ENCODE peak calls at places on chromosomes 13 and 19, in nine cellular contexts. D is Panc1, U is transverse colon, H is SK-N-MC, Z is stomach, O is GM23338, C is H1, R is breast epithelium, E is suprapubic skin. K is an unnamed sample.

GRCh38 chr13:111304041-111304544 is 16.3 kb upstream of the TEX29 start:
- DNase-seq in O (no peak), U (peak; percentile 14), Z (no peak), H (no peak), C (no peak), R (no peak), E (no peak), D (no peak), K (no peak)

GRCh38 chr13:24842533-24843278 is 78.7 kb downstream of the RNF17 start:
- DNase-seq in U (no peak), R (no peak), E (no peak), C (no peak), O (no peak), H (no peak), Z (no peak), D (no peak), K (no peak)

GRCh38 chr19:13044160-13044853 is 49.0 kb downstream of the NFIX start:
- DNase-seq in Z (no peak), O (no peak), D (no peak), R (no peak), E (no peak), C (no peak), U (no peak), H (no peak), K (no peak)

GRCh38 chr19:44623080-44623479 is 9.7 kb downstream of the IGSF23 start:
- DNase-seq in U (no peak), C (no peak), E (no peak), H (no peak), O (no peak), Z (no peak), D (no peak), R (no peak), K (no peak)

GRCh38 chr13:108944760-108945159 is 315.3 kb downstream of the MYO16 start:
- DNase-seq in R (no peak), U (no peak), E (no peak), H (no peak), O (no peak), D (no peak), Z (no peak), C (no peak), K (no peak)

GRCh38 chr19:3233116-3233515 is 8.7 kb downstream of the CELF5 start:
- DNase-seq in H (no peak), U (no peak), C (no peak), R (no peak), O (no peak), E (no peak), Z (no peak), D (no peak), K (no peak)

GRCh38 chr13:103029798-103030197 is 36.4 kb downstream of the SLC10A2 start:
- DNase-seq in E (no peak), Z (no peak), H (no peak), U (no peak), C (no peak), R (no peak), O (no peak), D (no peak), K (no peak)

GRCh38 chr13:30718661-30719520 is 16.5 kb upstream of the ALOX5AP start:
- DNase-seq in D (peak; percentile 80), E (no peak), C (no peak), U (no peak), R (no peak), O (no peak), H (no peak), Z (no peak), K (no peak)

GRCh38 chr13:52195052-52195837 is 35.8 kb upstream of the NEK3 start:
- DNase-seq in C (peak; percentile 60), H (no peak), Z (peak; percentile 79), R (peak; percentile 50), O (peak; percentile 93), D (peak; percentile 50), E (peak; percentile 90), U (peak; percentile 79), K (peak; percentile 94)

GRCh38 chr19:41785653-41786052 is 10.7 kb upstream of the CEACAM3 start:
- DNase-seq in U (peak; percentile 80), D (no peak), Z (peak; percentile 73), C (peak; percentile 41), O (peak; percentile 93), R (peak; percentile 33), H (peak; percentile 63), E (no peak), K (no peak)

GRCh38 chr13:78881746-78882145 is 222.8 kb upstream of the OBI1 start:
- DNase-seq in Z (no peak), H (no peak), E (no peak), R (no peak), O (no peak), U (no peak), D (no peak), C (no peak), K (no peak)

GRCh38 chr19:48836089-48837017 is at the start of gene HSD17B14:
- DNase-seq in H (no peak), D (no peak), E (peak; percentile 74), C (peak; percentile 64), R (peak; percentile 67), U (peak; percentile 23), Z (no peak), O (peak; percentile 90), K (no peak)
- H3K27ac ChIP-seq in H (no peak within 1 kb of the TSS), D (peak within 1 kb of the TSS; percentile 86), E (peak within 1 kb of the TSS; percentile 71), C (peak within 1 kb of the TSS; percentile 56), R (peak within 1 kb of the TSS; percentile 88), U (peak within 1 kb of the TSS; percentile 70), Z (peak within 1 kb of the TSS; percentile 66), O (peak within 1 kb of the TSS; percentile 91), K (peak within 1 kb of the TSS; percentile 72)

GRCh38 chr19:1107655-1108261 is 4.0 kb downstream of the GPX4 start:
- DNase-seq in O (no peak), U (no peak), C (no peak), H (no peak), D (no peak), E (no peak), R (no peak), Z (no peak), K (no peak)
- TF ChIP-seq POLR2AphosphoS5 in O (no peak), U (no peak), C (peak; percentile 54), H (peak; percentile 29), D (peak; percentile 61), E (no peak), R (no peak), Z (no peak), K (no peak)

DNA sequence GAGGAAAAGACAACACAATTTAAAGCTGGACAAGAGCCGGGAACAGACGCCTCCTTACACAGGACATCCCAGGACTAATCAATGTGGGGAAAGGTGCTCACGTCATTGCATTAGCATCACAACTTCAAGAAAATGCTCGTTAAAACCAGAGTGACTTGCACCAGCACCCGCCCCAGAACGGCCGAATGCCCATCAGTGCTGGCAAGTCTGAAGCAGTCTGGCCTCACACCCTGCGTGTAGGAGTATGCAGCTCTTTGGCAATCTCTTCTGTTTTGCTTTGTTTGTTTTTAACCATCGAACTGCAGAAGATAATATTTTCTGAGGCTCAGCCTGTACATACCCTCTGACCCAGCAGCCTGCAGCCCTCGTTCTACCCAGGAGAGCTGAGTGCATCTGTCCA is 44.8 kb upstream of the LDLR start:
- DNase-seq in C (no peak), Z (no peak), R (no peak), E (no peak), O (no peak), H (no peak), U (no peak), D (no peak), K (no peak)
- H3K27ac ChIP-seq in C (no peak overlapping the region), Z (no peak overlapping the region), R (no peak overlapping the region), E (no peak overlapping the region), O (no peak overlapping the region), H (no peak overlapping the region), U (no peak overlapping the region), D (no peak overlapping the region), K (no peak overlapping the region)

DNA sequence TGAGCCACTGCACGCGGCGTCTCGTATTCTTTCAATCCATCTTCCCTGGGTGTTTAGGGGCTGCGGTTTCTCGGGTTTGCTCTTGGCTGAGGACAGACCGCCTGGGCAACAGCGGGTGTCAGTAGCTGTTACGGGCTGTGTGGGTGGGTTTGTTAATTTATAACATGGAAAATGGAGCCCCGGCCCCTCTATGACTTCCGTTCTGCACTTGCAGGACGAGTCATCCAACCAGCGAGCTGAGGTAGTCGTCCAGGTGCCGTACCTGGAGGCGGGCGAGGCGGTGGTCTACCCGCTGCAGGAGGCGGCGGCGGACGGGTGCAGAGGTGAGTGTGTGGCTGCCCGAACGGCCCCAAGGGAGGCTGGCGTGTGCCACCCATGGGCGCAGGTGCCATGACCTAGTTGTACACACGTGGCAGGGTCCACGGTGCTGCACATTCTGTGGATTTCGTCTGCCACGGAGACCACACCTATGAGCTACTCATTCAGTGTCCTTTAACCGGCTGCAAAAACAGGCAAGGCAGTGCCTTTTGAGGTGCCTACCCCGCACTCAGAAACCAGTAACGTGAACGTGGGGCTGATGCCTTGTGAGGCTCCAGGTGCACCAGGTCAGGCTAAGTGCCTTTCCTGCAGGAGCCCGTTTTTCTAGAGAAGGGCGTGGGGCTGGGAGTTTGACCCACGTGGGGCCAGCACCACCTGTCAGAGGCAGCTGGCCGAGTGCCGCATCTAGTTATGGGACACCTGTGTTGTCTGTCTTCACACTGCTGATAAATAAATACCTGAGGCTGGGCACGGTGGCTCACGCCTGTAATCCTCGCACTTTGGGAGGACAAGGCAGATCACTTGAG is 10.9 kb downstream of the POLR2E start:
- DNase-seq in R (no peak), U (no peak), O (no peak), D (no peak), E (no peak), Z (no peak), H (no peak), C (no peak), K (no peak)
- TF ChIP-seq POLR2AphosphoS5 in R (no peak), U (no peak), O (peak; percentile 15), D (no peak), E (no peak), Z (no peak), H (no peak), C (no peak), K (no peak)

K was measured in esophagus muscularis mucosa.